ENCODE peak calls at places on chromosomes 11 and 22, in five cellular contexts. X is cardiac muscle cell; G is IMR-90; A is CD4-positive, alpha-beta T cell; F is hepatocyte. E is an unnamed sample. For H3K9me3, the result is how much of the 10 kb centered on the place peaks cover.

GRCh38 chr11:86671386-86672006 is 920 bp downstream of the ME3 start:
- DNase-seq in G (no peak), F (peak), A (no peak), X (peak), E (no peak)

GRCh38 chr11:59000007-59000406 is 60.7 kb downstream of the GLYATL1 start:
- DNase-seq in X (no peak), F (no peak), A (no peak), G (no peak), E (no peak)

GRCh38 chr11:83472831-83473230 is 186.7 kb upstream of the CCDC90B start:
- DNase-seq in F (no peak), X (no peak), G (no peak), A (no peak), E (no peak)

GRCh38 chr11:129939510-129939909 is 44.1 kb upstream of the NFRKB start:
- DNase-seq in G (no peak), A (no peak), F (no peak), X (no peak), E (no peak)

GRCh38 chr22:20651286-20651685 is 122.6 kb upstream of the SERPIND1 start:
- DNase-seq in G (no peak), A (no peak), F (no peak), X (no peak), E (peak)

GRCh38 chr11:132563050-132563449 is 969.3 kb downstream of the OPCML start:
- DNase-seq in X (no peak), F (no peak), A (no peak), G (no peak), E (no peak)

GRCh38 chr11:69531717-69532088 is 50.2 kb downstream of the LINC01488 start:
- DNase-seq in X (no peak), A (no peak), F (no peak), G (no peak), E (no peak)

GRCh38 chr11:6622261-6623171 is 3.3 kb upstream of the TPP1 start:
- DNase-seq in A (no peak), G (no peak), F (no peak), X (no peak), E (no peak)

GRCh38 chr11:107427569-107428180 is 29.9 kb downstream of the CWF19L2 start:
- DNase-seq in F (no peak), A (no peak), G (no peak), X (peak), E (no peak)

GRCh38 chr11:47961383-47961782 is 19.0 kb upstream of the PTPRJ start:
- DNase-seq in G (no peak), A (no peak), X (no peak), F (no peak), E (no peak)

GRCh38 chr11:118003021-118003423 is 16.8 kb downstream of the IL10RA start:
- DNase-seq in F (no peak), G (no peak), A (peak), X (no peak), E (no peak)

GRCh38 chr22:23504522-23504921 is 75.6 kb downstream of the IGLL1 start:
- DNase-seq in X (peak), G (no peak), F (peak), A (no peak), E (no peak)

GRCh38 chr11:120298461-120298860 is 26.6 kb upstream of the TLCD5 start:
- DNase-seq in A (no peak), F (no peak), G (no peak), X (no peak), E (no peak)

GRCh38 chr11:76216536-76217326 is 10.4 kb upstream of the WNT11 start:
- DNase-seq in F (no peak), X (no peak), A (no peak), G (no peak), E (no peak)

GRCh38 chr22:20571531-20572007 is 64.2 kb downstream of the MED15 start:
- DNase-seq in X (peak), G (no peak), F (no peak), A (peak), E (no peak)

GRCh38 chr11:57638811-57639320 is 10.8 kb downstream of the YPEL4 start:
- DNase-seq in A (no peak), G (no peak), X (no peak), F (no peak), E (no peak)

GRCh38 chr11:44855138-44855849 is 95.4 kb downstream of the TP53I11 start:
- DNase-seq in A (no peak), G (peak), X (no peak), F (no peak), E (no peak)

GRCh38 chr11:74691755-74692154 is 39.5 kb downstream of the CHRDL2 start:
- DNase-seq in G (no peak), A (no peak), X (no peak), F (no peak), E (no peak)

GRCh38 chr11:18383388-18384156 is 10.8 kb upstream of the LDHA start:
- DNase-seq in X (peak), F (peak), A (peak), G (peak), E (peak)

GRCh38 chr22:28021998-28022660 is 103.1 kb upstream of the PITPNB start:
- DNase-seq in X (no peak), G (no peak), A (no peak), F (no peak), E (no peak)

GRCh38 chr11:1573077-1573846 is 1.2 kb upstream of the DUSP8 start:
- DNase-seq in X (no peak), G (no peak), A (no peak), F (no peak), E (no peak)

GRCh38 chr11:2173150-2173693 is 1.6 kb upstream of the TH start:
- DNase-seq in F (no peak), G (no peak), A (no peak), X (no peak), E (no peak)

GRCh38 chr11:69375316-69376154 is 81.6 kb downstream of the MYEOV start:
- DNase-seq in G (no peak), A (no peak), F (no peak), X (no peak), E (no peak)

GRCh38 chr11:2509481-2510001 is 64.7 kb downstream of the KCNQ1 start:
- DNase-seq in X (no peak), F (no peak), A (no peak), G (no peak), E (peak)

GRCh38 chr11:100890779-100891178 is 203.7 kb downstream of the ARHGAP42 start:
- DNase-seq in A (no peak), X (peak), G (peak), F (peak), E (no peak)

GRCh38 chr11:27467181-27467913 is 5.2 kb downstream of the LGR4 start:
- DNase-seq in F (no peak), A (no peak), X (no peak), G (no peak), E (no peak)

GRCh38 chr22:20920881-20921203 is 3.6 kb downstream of the CRKL start:
- DNase-seq in F (no peak), A (no peak), X (no peak), G (no peak), E (no peak)

GRCh38 chr11:17734986-17735822 is 623 bp downstream of the KCNC1 start:
- DNase-seq in X (peak), A (no peak), G (peak), F (peak), E (no peak)

DNA sequence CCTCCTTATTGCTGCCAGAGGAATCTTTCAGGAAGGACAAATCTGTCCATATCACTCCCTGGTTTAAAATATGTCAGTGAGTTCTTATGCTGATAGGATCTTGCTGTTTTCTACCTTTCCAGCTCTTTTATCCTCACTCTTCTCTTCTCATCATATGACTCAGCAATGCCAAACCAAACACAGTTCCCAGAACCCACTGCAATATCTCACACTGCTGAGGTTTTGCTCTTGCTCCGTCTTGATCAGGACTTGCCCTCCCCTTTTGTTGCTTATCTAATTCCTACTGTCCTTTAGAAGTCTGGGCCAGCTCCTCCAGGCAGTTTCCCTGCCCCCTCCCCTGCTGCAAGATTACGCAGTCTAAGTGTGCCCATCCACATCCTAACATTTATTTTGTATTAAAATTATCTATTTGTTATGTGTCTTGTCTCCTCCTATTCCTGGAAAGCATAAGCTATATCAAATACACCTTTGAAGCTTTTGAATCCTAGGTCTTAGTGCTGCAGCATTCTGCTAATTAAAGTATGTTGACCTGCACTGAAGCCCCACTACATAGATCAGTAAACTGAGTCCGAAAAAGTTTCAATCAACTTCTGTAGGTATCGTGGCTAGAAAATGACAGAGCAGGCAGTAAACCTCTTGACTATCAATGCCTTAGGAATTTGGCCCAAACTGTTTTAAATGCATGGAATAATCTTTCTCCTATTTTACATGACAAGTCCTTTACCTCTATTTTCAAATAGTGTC is 119.2 kb upstream of the C11orf87 start:
- DNase-seq in A (no peak), X (no peak), F (no peak), G (no peak), E (no peak)
- H3K27ac ChIP-seq in A (no peak), X (no peak), F (no peak), G (no peak), E (no peak)

GRCh38 chr22:48515571-48516200 is 1312.0 kb downstream of the BRD1 start:
- DNase-seq in F (no peak), G (no peak), A (no peak), X (no peak), E (no peak)

GRCh38 chr22:48513446-48513845 is 1314.2 kb downstream of the BRD1 start:
- DNase-seq in G (no peak), X (no peak), A (no peak), F (no peak), E (no peak)

GRCh38 chr22:48517039-48518030 is 1310.3 kb downstream of the BRD1 start:
- DNase-seq in G (no peak), A (no peak), F (no peak), X (no peak), E (no peak)

GRCh38 chr22:48513929-48514328 is 1313.7 kb downstream of the BRD1 start:
- DNase-seq in X (no peak), F (no peak), A (no peak), G (no peak), E (no peak)

GRCh38 chr22:48516571-48516970 is 1311.1 kb downstream of the BRD1 start:
- DNase-seq in G (no peak), A (no peak), F (no peak), X (no peak), E (no peak)
- H3K9me3 ChIP-seq in G (half or more), A (under half), F (under half), X (under half), E (under half)

GRCh38 chr11:14261094-14261493 is 97.9 kb downstream of the RRAS2 start:
- DNase-seq in A (no peak), G (no peak), X (no peak), F (no peak), E (no peak)
- H3K27ac ChIP-seq in A (no peak), G (no peak), X (no peak), F (no peak), E (no peak)

GRCh38 chr22:47884775-47885174 is 1122.3 kb downstream of the TBC1D22A start:
- DNase-seq in A (no peak), X (no peak), G (no peak), F (no peak), E (no peak)
- H3K9me3 ChIP-seq in A (under half), X (under half), G (half or more), F (under half), E (under half)

E was measured in vagina.